ENCODE peak calls at places on chromosomes 4 and X, in five cellular contexts. J is epithelial cell of esophagus, D is HFFc6, I is hepatocyte, O is left cardiac atrium. E is an unnamed sample.

GRCh38 chrX:3728454-3728853 is 15.0 kb upstream of the PRKX start:
- DNase-seq in D (peak; percentile 21), O (no peak), I (no peak), J (no peak), E (no peak)

GRCh38 chrX:40871385-40872082 is 136.2 kb upstream of the MED14 start:
- DNase-seq in J (peak; percentile 56), D (no peak), O (no peak), I (no peak), E (no peak)

GRCh38 chr4:78310732-78311100 is 240.9 kb upstream of the ANXA3 start:
- DNase-seq in I (no peak), J (no peak), D (no peak), O (no peak), E (no peak)

GRCh38 chr4:2800691-2801596 is 8.1 kb downstream of the SH3BP2 start:
- DNase-seq in J (no peak), I (peak; percentile 80), D (peak; percentile 19), O (peak; percentile 83), E (peak; percentile 81)

GRCh38 chrX:136754641-136755040 is 26.1 kb downstream of the ARHGEF6 start:
- DNase-seq in J (no peak), O (peak; percentile 38), D (no peak), I (no peak), E (no peak)

GRCh38 chr4:77022581-77023133 is 53.1 kb downstream of the CCNI start:
- DNase-seq in J (no peak), O (no peak), D (peak; percentile 74), I (no peak), E (no peak)

GRCh38 chr4:110611968-110612447 is 10.9 kb downstream of the PITX2 start:
- DNase-seq in J (no peak), O (no peak), I (no peak), D (no peak), E (no peak)

GRCh38 chrX:154799554-154800348 is 5.5 kb downstream of the MPP1 start:
- DNase-seq in J (no peak), I (peak; percentile 48), D (no peak), O (peak; percentile 32), E (no peak)

GRCh38 chrX:116961872-116962582 is 499.3 kb upstream of the CT83 start:
- DNase-seq in D (no peak), I (peak; percentile 7), J (peak; percentile 9), O (no peak), E (no peak)

GRCh38 chr4:39043697-39044363 is 11.6 kb upstream of the TMEM156 start:
- DNase-seq in O (no peak), J (peak; percentile 45), D (peak; percentile 44), I (peak; percentile 14), E (no peak)

GRCh38 chr4:81512371-81512770 is 40.7 kb upstream of the RASGEF1B start:
- DNase-seq in I (no peak), D (no peak), J (no peak), O (no peak), E (no peak)

GRCh38 chr4:86778169-86778568 is 71.0 kb downstream of the SLC10A6 start:
- DNase-seq in O (no peak), I (no peak), J (no peak), D (no peak), E (no peak)

GRCh38 chr4:11376571-11376970 is 52.1 kb downstream of the HS3ST1 start:
- DNase-seq in I (no peak), D (no peak), O (no peak), J (no peak), E (no peak)

GRCh38 chr4:524196-524595 is 25.2 kb downstream of the PIGG start:
- DNase-seq in D (no peak), J (no peak), I (no peak), O (no peak), E (no peak)